ENCODE peak calls at places on chromosomes 12 and 14, in eight cellular contexts. H is EL; M is endothelial cell; F is NCI-H1694 treated with DMSO at 0.1 percent for 48 hours; Y is HL-60; D is cerebellar cortex; U is naive thymus-derived CD8-positive, alpha-beta T cell; V is progenitor cell of endocrine pancreas. Z is an unnamed sample.

GRCh38 chr14:23406244-23406643 is 1.8 kb downstream of the MYH6 start:
- DNase-seq in F (peak; percentile 30), H (no peak), V (no peak), U (no peak), D (peak; percentile 7), Y (no peak), M (no peak), Z (no peak)

GRCh38 chr14:63547798-63548335 is 4.7 kb upstream of the PPP2R5E start:
- DNase-seq in U (no peak), V (no peak), H (no peak), M (no peak), Y (no peak), F (no peak), D (no peak), Z (no peak)

GRCh38 chr12:92270501-92270900 is 124.9 kb upstream of the BTG1 start:
- DNase-seq in F (no peak), Y (no peak), D (no peak), H (no peak), U (no peak), V (no peak), M (no peak), Z (no peak)

GRCh38 chr14:91303091-91303923 is 58.8 kb upstream of the GPR68 start:
- DNase-seq in M (peak; percentile 97), F (no peak), Y (peak; percentile 49), U (no peak), V (no peak), D (peak; percentile 33), H (peak; percentile 43), Z (no peak)

GRCh38 chr12:89450922-89451321 is 73.7 kb downstream of the GALNT4 start:
- DNase-seq in H (peak; percentile 82), Y (no peak), F (no peak), V (no peak), D (peak; percentile 82), U (no peak), M (no peak), Z (no peak)

GRCh38 chr14:31965735-31966598 is 111.1 kb upstream of the ARHGAP5 start:
- DNase-seq in V (no peak), H (no peak), F (no peak), M (no peak), D (peak; percentile 16), Y (no peak), U (no peak), Z (no peak)

GRCh38 chr14:73242274-73242960 is 5.1 kb downstream of the PAPLN start:
- DNase-seq in U (no peak), M (no peak), H (no peak), D (no peak), F (no peak), Y (no peak), V (no peak), Z (no peak)

GRCh38 chr12:61993734-61994345 is 266.4 kb upstream of the USP15 start:
- DNase-seq in F (no peak), H (peak; percentile 4), Y (peak; percentile 32), D (peak; percentile 20), M (peak; percentile 15), V (no peak), U (no peak), Z (peak; percentile 8)

GRCh38 chr12:6091786-6092566 is 32.5 kb downstream of the VWF start:
- DNase-seq in D (no peak), Y (no peak), M (no peak), V (no peak), U (no peak), F (no peak), H (no peak), Z (no peak)

GRCh38 chr12:14384783-14385638 is 19.5 kb downstream of the ATF7IP start:
- DNase-seq in Y (peak; percentile 90), F (peak; percentile 86), H (peak; percentile 89), V (peak; percentile 56), M (peak; percentile 68), U (peak; percentile 77), D (peak; percentile 93), Z (peak; percentile 34)

GRCh38 chr12:85550924-85551323 is 270.9 kb downstream of the ALX1 start:
- DNase-seq in Y (no peak), U (no peak), H (no peak), M (no peak), V (no peak), F (no peak), D (no peak), Z (no peak)

GRCh38 chr14:53278602-53279506 is 125.7 kb upstream of the DDHD1 start:
- DNase-seq in F (no peak), D (no peak), M (no peak), U (no peak), V (no peak), Y (no peak), H (peak; percentile 38), Z (no peak)

GRCh38 chr12:84507914-84508313 is 404.7 kb downstream of the SLC6A15 start:
- DNase-seq in H (no peak), M (no peak), D (no peak), V (no peak), Y (no peak), F (no peak), U (no peak), Z (no peak)

GRCh38 chr12:121300083-121300819 is 3.7 kb upstream of the CAMKK2 start:
- DNase-seq in U (no peak), F (no peak), H (no peak), V (no peak), D (no peak), M (no peak), Y (no peak), Z (no peak)

Z was measured in NCI-H524.